ENCODE peak calls at places on chromosomes 2 and 18, in five cellular contexts. K is activated T-cell treated with anti-CD3 and anti-CD28 coated beads for 24 hours, N is GM13977, V is fibroblast of mammary gland, J is stomach. T is an unnamed sample.
A peak's percentile ranks its signal among the peaks of the same experiment; 100 is the strongest.

GRCh38 chr18:62334110-62334509 is 9.0 kb downstream of the TNFRSF11A start:
- DNase-seq in K (no peak), N (no peak), V (peak; percentile 32), J (peak; percentile 53), T (no peak)

GRCh38 chr2:224086226-224086911 is 47.3 kb upstream of the SERPINE2 start:
- DNase-seq in K (no peak), N (no peak), V (peak; percentile 98), J (no peak), T (no peak)

GRCh38 chr2:70785137-70785911 is 5.1 kb downstream of the FIGLA start:
- DNase-seq in K (peak; percentile 20), N (peak; percentile 58), V (peak; percentile 37), J (no peak), T (peak; percentile 46)

GRCh38 chr2:84556190-84556589 is 39.9 kb downstream of the DNAH6 start:
- DNase-seq in K (no peak), N (no peak), V (no peak), J (no peak), T (no peak)

GRCh38 chr2:190984595-190984994 is 29.4 kb downstream of the STAT1 start:
- DNase-seq in K (no peak), N (no peak), V (peak; percentile 63), J (no peak), T (no peak)

GRCh38 chr2:112915300-112916144 is 4.6 kb downstream of the IL37 start:
- DNase-seq in K (no peak), N (no peak), V (no peak), J (no peak), T (no peak)

GRCh38 chr18:43887491-43887890 is 610.2 kb upstream of the SYT4 start:
- DNase-seq in K (no peak), N (no peak), V (no peak), J (no peak), T (no peak)

GRCh38 chr2:108128226-108128786 is 111.5 kb upstream of the SULT1C3 start:
- DNase-seq in K (no peak), N (no peak), V (no peak), J (no peak), T (no peak)

GRCh38 chr2:101820519-101820918 is 123.0 kb downstream of the MAP4K4 start:
- DNase-seq in K (no peak), N (no peak), V (peak; percentile 86), J (no peak), T (no peak)

GRCh38 chr18:57621252-57621607 is 406 bp downstream of the NARS1 start:
- DNase-seq in K (no peak), N (peak; percentile 47), V (no peak), J (peak; percentile 28), T (no peak)

GRCh38 chr2:221492606-221493005 is 79.5 kb downstream of the EPHA4 start:
- DNase-seq in K (no peak), N (no peak), V (peak; percentile 48), J (no peak), T (no peak)

GRCh38 chr2:55965276-55965675 is 41.7 kb upstream of the EFEMP1 start:
- DNase-seq in K (no peak), N (no peak), V (no peak), J (no peak), T (no peak)

GRCh38 chr2:74399785-74400184 is 19.7 kb upstream of the DCTN1 start:
- DNase-seq in K (no peak), N (no peak), V (peak; percentile 51), J (no peak), T (peak; percentile 49)

GRCh38 chr2:158482594-158482993 is 25.8 kb downstream of the PKP4 start:
- DNase-seq in K (no peak), N (no peak), V (peak; percentile 48), J (no peak), T (no peak)

GRCh38 chr2:5713101-5713500 is 20.9 kb downstream of the SOX11 start:
- DNase-seq in K (no peak), N (no peak), V (no peak), J (no peak), T (no peak)

GRCh38 chr2:101837354-101837753 is 139.8 kb downstream of the MAP4K4 start:
- DNase-seq in K (no peak), N (no peak), V (no peak), J (no peak), T (no peak)

GRCh38 chr2:121689356-121689755 is 40.1 kb upstream of the CLASP1 start:
- DNase-seq in K (no peak), N (no peak), V (peak; percentile 73), J (peak; percentile 27), T (no peak)

GRCh38 chr2:177178797-177179196 is 33.8 kb upstream of the HNRNPA3 start:
- DNase-seq in K (no peak), N (no peak), V (no peak), J (no peak), T (no peak)

GRCh38 chr2:200432296-200432695 is 77.6 kb downstream of the KCTD18 start:
- DNase-seq in K (no peak), N (no peak), V (peak; percentile 77), J (no peak), T (no peak)

GRCh38 chr2:112089375-112089774 is 34.3 kb downstream of the TMEM87B start:
- DNase-seq in K (no peak), N (no peak), V (no peak), J (no peak), T (no peak)

GRCh38 chr18:43876286-43877082 is 599.2 kb upstream of the SYT4 start:
- DNase-seq in K (no peak), N (no peak), V (peak; percentile 62), J (no peak), T (no peak)

GRCh38 chr2:234444888-234445287 is 52.0 kb downstream of the ARL4C start:
- DNase-seq in K (no peak), N (peak; percentile 28), V (peak; percentile 59), J (no peak), T (no peak)

GRCh38 chr2:241657851-241658254 is 20.4 kb downstream of the ATG4B start:
- DNase-seq in K (no peak), N (no peak), V (no peak), J (no peak), T (no peak)

GRCh38 chr2:85765081-85765731 is 11.4 kb downstream of the ATOH8 start:
- DNase-seq in K (no peak), N (no peak), V (no peak), J (no peak), T (no peak)

GRCh38 chr2:11065833-11066232 is 89.4 kb upstream of the SLC66A3 start:
- DNase-seq in K (no peak), N (no peak), V (no peak), J (no peak), T (no peak)

GRCh38 chr2:241011296-241011600 is 12.8 kb downstream of the SNED1 start:
- DNase-seq in K (no peak), N (no peak), V (no peak), J (peak; percentile 11), T (no peak)

GRCh38 chr2:36333350-36334012 is 22.1 kb upstream of the CRIM1 start:
- DNase-seq in K (no peak), N (no peak), V (no peak), J (no peak), T (no peak)

GRCh38 chr2:29900971-29901633 is 20.3 kb downstream of the ALK start:
- DNase-seq in K (no peak), N (no peak), V (no peak), J (no peak), T (no peak)

GRCh38 chr2:203326355-203326754 is 1.8 kb upstream of the ABI2 start:
- DNase-seq in K (no peak), N (peak; percentile 23), V (no peak), J (no peak), T (no peak)

GRCh38 chr18:33761363-33761762 is 183.3 kb downstream of the ASXL3 start:
- DNase-seq in K (no peak), N (no peak), V (peak; percentile 59), J (peak; percentile 40), T (no peak)

GRCh38 chr18:74234326-74235171 is 57.2 kb downstream of the CYB5A start:
- DNase-seq in K (no peak), N (no peak), V (peak; percentile 97), J (peak; percentile 44), T (no peak)

GRCh38 chr2:182368446-182368845 is 58.4 kb downstream of the PDE1A start:
- DNase-seq in K (no peak), N (no peak), V (peak; percentile 72), J (no peak), T (no peak)